ENCODE peak calls at places on chromosomes 13 and 19, in five cellular contexts. One of them, this sample, is unnamed. For H3K4me1, the result is how much of the 10 kb centered on the place peaks cover.

GRCh38 chr13:74246398-74246975 is 112.3 kb upstream of the KLF12 start:
- DNase-seq in foreskin keratinocyte: no peak
- DNase-seq in MM.1S: no peak
- DNase-seq in hepatocyte: no peak
- DNase-seq in IMR-90: peak
- DNase-seq in this sample: peak

GRCh38 chr13:32837307-32837972 is 178.8 kb upstream of the KL start:
- DNase-seq in foreskin keratinocyte: no peak
- DNase-seq in MM.1S: no peak
- DNase-seq in hepatocyte: no peak
- DNase-seq in IMR-90: no peak
- DNase-seq in this sample: no peak

GRCh38 chr19:289651-290538 is 1.3 kb downstream of the PLPP2 start:
- DNase-seq in foreskin keratinocyte: peak
- DNase-seq in MM.1S: peak
- DNase-seq in hepatocyte: peak
- DNase-seq in IMR-90: peak
- DNase-seq in this sample: peak

GRCh38 chr13:99429670-99430069 is 71.6 kb upstream of the TM9SF2 start:
- DNase-seq in foreskin keratinocyte: no peak
- DNase-seq in MM.1S: no peak
- DNase-seq in hepatocyte: no peak
- DNase-seq in IMR-90: no peak
- DNase-seq in this sample: no peak

GRCh38 chr19:13932911-13933393 is 5.3 kb downstream of the PODNL1 start:
- DNase-seq in foreskin keratinocyte: no peak
- DNase-seq in MM.1S: no peak
- DNase-seq in hepatocyte: no peak
- DNase-seq in IMR-90: no peak
- DNase-seq in this sample: peak

GRCh38 chr19:34300380-34300779 is 46.0 kb downstream of the GARRE1 start:
- DNase-seq in foreskin keratinocyte: no peak
- DNase-seq in MM.1S: no peak
- DNase-seq in hepatocyte: no peak
- DNase-seq in IMR-90: no peak
- DNase-seq in this sample: no peak

GRCh38 chr19:46753420-46754155 is 7.3 kb upstream of the STRN4 start:
- DNase-seq in foreskin keratinocyte: no peak
- DNase-seq in MM.1S: peak
- DNase-seq in hepatocyte: peak
- DNase-seq in IMR-90: no peak
- DNase-seq in this sample: peak

GRCh38 chr13:75685239-75685697 is 49.1 kb downstream of the LMO7 start:
- DNase-seq in foreskin keratinocyte: peak
- DNase-seq in MM.1S: no peak
- DNase-seq in hepatocyte: no peak
- DNase-seq in IMR-90: peak
- DNase-seq in this sample: no peak

GRCh38 chr13:97127842-97128241 is 94.3 kb upstream of the MBNL2 start:
- DNase-seq in foreskin keratinocyte: no peak
- DNase-seq in MM.1S: peak
- DNase-seq in hepatocyte: no peak
- DNase-seq in IMR-90: no peak
- DNase-seq in this sample: no peak

GRCh38 chr19:11964496-11964857 is 363 bp upstream of the ZNF763 start:
- DNase-seq in foreskin keratinocyte: no peak
- DNase-seq in MM.1S: no peak
- DNase-seq in hepatocyte: no peak
- DNase-seq in IMR-90: no peak
- DNase-seq in this sample: no peak
- TF ChIP-seq CTCF in foreskin keratinocyte: peak
- TF ChIP-seq CTCF in MM.1S: peak
- TF ChIP-seq CTCF in hepatocyte: peak
- TF ChIP-seq CTCF in IMR-90: peak
- TF ChIP-seq CTCF in this sample: peak

GRCh38 chr19:10742494-10742893 is 24.6 kb downstream of the DNM2 start:
- DNase-seq in foreskin keratinocyte: no peak
- DNase-seq in MM.1S: no peak
- DNase-seq in hepatocyte: no peak
- DNase-seq in IMR-90: no peak
- DNase-seq in this sample: no peak
- H3K4me1 ChIP-seq in foreskin keratinocyte: under half
- H3K4me1 ChIP-seq in MM.1S: under half
- H3K4me1 ChIP-seq in hepatocyte: under half
- H3K4me1 ChIP-seq in IMR-90: under half
- H3K4me1 ChIP-seq in this sample: under half

GRCh38 chr19:3302755-3303154 is 63.6 kb upstream of the NFIC start:
- DNase-seq in foreskin keratinocyte: no peak
- DNase-seq in MM.1S: no peak
- DNase-seq in hepatocyte: no peak
- DNase-seq in IMR-90: no peak
- DNase-seq in this sample: no peak
- TF ChIP-seq CTCF in foreskin keratinocyte: peak
- TF ChIP-seq CTCF in MM.1S: peak
- TF ChIP-seq CTCF in hepatocyte: no peak
- TF ChIP-seq CTCF in IMR-90: no peak
- TF ChIP-seq CTCF in this sample: no peak

GRCh38 chr19:17754634-17755532 is 3.6 kb downstream of the FCHO1 start:
- DNase-seq in foreskin keratinocyte: no peak
- DNase-seq in MM.1S: no peak
- DNase-seq in hepatocyte: no peak
- DNase-seq in IMR-90: no peak
- DNase-seq in this sample: no peak
- H3K4me1 ChIP-seq in foreskin keratinocyte: under half
- H3K4me1 ChIP-seq in MM.1S: under half
- H3K4me1 ChIP-seq in hepatocyte: under half
- H3K4me1 ChIP-seq in IMR-90: under half
- H3K4me1 ChIP-seq in this sample: under half

GRCh38 chr19:51808333-51808986 is 13.5 kb downstream of the FPR3 start:
- DNase-seq in foreskin keratinocyte: no peak
- DNase-seq in MM.1S: no peak
- DNase-seq in hepatocyte: no peak
- DNase-seq in IMR-90: no peak
- DNase-seq in this sample: no peak
- TF ChIP-seq CTCF in foreskin keratinocyte: peak
- TF ChIP-seq CTCF in MM.1S: no peak
- TF ChIP-seq CTCF in hepatocyte: no peak
- TF ChIP-seq CTCF in IMR-90: no peak
- TF ChIP-seq CTCF in this sample: peak

GRCh38 chr13:40580566-40581276 is 85.7 kb downstream of the FOXO1 start:
- DNase-seq in foreskin keratinocyte: no peak
- DNase-seq in MM.1S: no peak
- DNase-seq in hepatocyte: no peak
- DNase-seq in IMR-90: no peak
- DNase-seq in this sample: no peak

GRCh38 chr13:40579535-40579934 is 86.9 kb downstream of the FOXO1 start:
- DNase-seq in foreskin keratinocyte: no peak
- DNase-seq in MM.1S: no peak
- DNase-seq in hepatocyte: no peak
- DNase-seq in IMR-90: no peak
- DNase-seq in this sample: no peak

GRCh38 chr13:40578055-40578454 is 88.4 kb downstream of the FOXO1 start:
- DNase-seq in foreskin keratinocyte: no peak
- DNase-seq in MM.1S: no peak
- DNase-seq in hepatocyte: no peak
- DNase-seq in IMR-90: no peak
- DNase-seq in this sample: no peak

GRCh38 chr13:40572961-40573360 is 93.5 kb downstream of the FOXO1 start:
- DNase-seq in foreskin keratinocyte: no peak
- DNase-seq in MM.1S: no peak
- DNase-seq in hepatocyte: no peak
- DNase-seq in IMR-90: no peak
- DNase-seq in this sample: no peak

DNA sequence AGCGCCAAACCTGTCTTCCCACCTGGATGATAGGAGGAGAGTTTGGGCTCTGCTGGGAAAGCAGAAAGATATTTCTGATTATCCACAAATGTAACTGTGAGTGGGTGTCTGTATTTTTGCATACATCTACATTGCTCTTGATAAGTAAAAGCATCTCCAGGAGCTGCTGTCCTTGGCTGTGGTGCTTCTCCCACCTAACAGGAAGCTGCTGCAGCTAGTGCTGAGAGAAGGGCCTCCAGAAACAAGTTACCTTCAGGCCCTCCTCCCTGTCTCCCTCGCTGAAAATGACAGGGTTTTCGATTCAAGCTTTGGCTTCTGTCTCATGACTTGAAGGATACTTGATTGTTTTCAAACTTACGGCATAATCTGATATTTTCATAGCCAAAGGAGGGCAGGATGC is 90.1 kb downstream of the FOXO1 start:
- DNase-seq in foreskin keratinocyte: no peak
- DNase-seq in MM.1S: no peak
- DNase-seq in hepatocyte: no peak
- DNase-seq in IMR-90: no peak
- DNase-seq in this sample: peak
- H3K4me1 ChIP-seq in foreskin keratinocyte: under half
- H3K4me1 ChIP-seq in MM.1S: under half
- H3K4me1 ChIP-seq in hepatocyte: under half
- H3K4me1 ChIP-seq in IMR-90: under half
- H3K4me1 ChIP-seq in this sample: under half

GRCh38 chr19:10431254-10431942 is 11.1 kb downstream of the PDE4A start:
- DNase-seq in foreskin keratinocyte: no peak
- DNase-seq in MM.1S: no peak
- DNase-seq in hepatocyte: no peak
- DNase-seq in IMR-90: no peak
- DNase-seq in this sample: peak
- TF ChIP-seq CTCF in foreskin keratinocyte: no peak
- TF ChIP-seq CTCF in MM.1S: no peak
- TF ChIP-seq CTCF in hepatocyte: no peak
- TF ChIP-seq CTCF in IMR-90: no peak
- TF ChIP-seq CTCF in this sample: no peak